ENCODE peak calls at places on chromosomes 3 and 15, in eight cellular contexts. M is pancreas, J is spleen, D is epithelial cell of esophagus, H is neural crest cell, B is Peyer's patch, C is progenitor cell of endocrine pancreas, U is PC-9. X is an unnamed sample.

GRCh38 chr3:119681279-119681678 is 4.1 kb upstream of the COX17 start:
- DNase-seq in D (peak), J (no peak), U (no peak), H (no peak), C (no peak), M (no peak), B (no peak), X (no peak)

GRCh38 chr3:48989796-48990635 is at the start of gene P4HTM:
- DNase-seq in U (peak), B (peak), M (peak), C (peak), D (peak), J (peak), H (peak), X (peak)

GRCh38 chr15:83322061-83322460 is 37.6 kb upstream of the BNC1 start:
- DNase-seq in C (no peak), U (no peak), B (no peak), H (no peak), M (no peak), J (no peak), D (peak), X (no peak)

GRCh38 chr3:127990051-127990450 is 62.2 kb upstream of the SEC61A1 start:
- DNase-seq in C (no peak), J (no peak), M (no peak), B (no peak), U (no peak), H (no peak), D (no peak), X (no peak)

GRCh38 chr15:25847066-25847465 is 16.1 kb downstream of the ATP10A start:
- DNase-seq in M (no peak), J (no peak), U (no peak), H (no peak), C (no peak), D (no peak), B (no peak), X (peak)

GRCh38 chr3:151085889-151086483 is 522 bp downstream of the MED12L start:
- DNase-seq in C (peak), U (no peak), D (no peak), M (peak), B (no peak), H (peak), J (peak), X (peak)

GRCh38 chr3:73653877-73654276 is 29.1 kb upstream of the PDZRN3 start:
- DNase-seq in D (no peak), H (no peak), B (no peak), C (no peak), M (no peak), U (no peak), J (no peak), X (no peak)

GRCh38 chr3:119145500-119146167 is at the start of gene TEX55:
- DNase-seq in M (no peak), H (no peak), D (peak), C (no peak), U (no peak), B (no peak), J (no peak), X (no peak)

GRCh38 chr3:116077557-116077956 is 367.7 kb downstream of the LSAMP start:
- DNase-seq in H (no peak), U (no peak), C (no peak), D (no peak), M (no peak), B (no peak), J (no peak), X (no peak)

GRCh38 chr15:99167640-99168039 is 62.8 kb downstream of the SYNM start:
- DNase-seq in M (no peak), B (no peak), C (no peak), J (no peak), D (no peak), U (no peak), H (no peak), X (no peak)

GRCh38 chr3:10577521-10577920 is 72.1 kb upstream of the ATP2B2 start:
- DNase-seq in B (no peak), J (no peak), D (no peak), H (no peak), M (no peak), U (no peak), C (no peak), X (no peak)

GRCh38 chr3:71102111-71103039 is 481.2 kb downstream of the FOXP1 start:
- DNase-seq in D (peak), C (no peak), H (no peak), U (no peak), B (no peak), M (no peak), J (no peak), X (no peak)

GRCh38 chr15:58433597-58434333 is 2.0 kb downstream of the LIPC start:
- DNase-seq in H (no peak), M (no peak), C (no peak), D (no peak), U (no peak), J (no peak), B (no peak), X (peak)

GRCh38 chr3:2099028-2099671 is 484 bp downstream of the CNTN4 start:
- DNase-seq in H (peak), J (no peak), C (peak), D (no peak), U (no peak), M (peak), B (no peak), X (peak)

GRCh38 chr3:39905788-39906187 is 96.4 kb downstream of the MYRIP start:
- DNase-seq in C (no peak), U (no peak), D (no peak), B (no peak), J (no peak), H (no peak), M (no peak), X (no peak)

GRCh38 chr15:63818191-63818590 is 15.6 kb downstream of the HERC1 start:
- DNase-seq in M (no peak), U (no peak), B (no peak), C (no peak), H (no peak), J (no peak), D (no peak), X (no peak)

GRCh38 chr3:65714138-65714537 is 324.6 kb downstream of the MAGI1 start:
- DNase-seq in M (no peak), H (no peak), J (no peak), B (no peak), C (no peak), U (no peak), D (no peak), X (no peak)

GRCh38 chr3:24199775-24200247 is 254.7 kb downstream of the NR1D2 start:
- DNase-seq in U (no peak), J (no peak), H (no peak), M (no peak), C (no peak), B (no peak), D (no peak), X (no peak)

GRCh38 chr3:51391566-51392300 is 648 bp downstream of the RBM15B start:
- DNase-seq in M (peak), C (peak), H (no peak), B (peak), D (peak), J (peak), U (peak), X (peak)

DNA sequence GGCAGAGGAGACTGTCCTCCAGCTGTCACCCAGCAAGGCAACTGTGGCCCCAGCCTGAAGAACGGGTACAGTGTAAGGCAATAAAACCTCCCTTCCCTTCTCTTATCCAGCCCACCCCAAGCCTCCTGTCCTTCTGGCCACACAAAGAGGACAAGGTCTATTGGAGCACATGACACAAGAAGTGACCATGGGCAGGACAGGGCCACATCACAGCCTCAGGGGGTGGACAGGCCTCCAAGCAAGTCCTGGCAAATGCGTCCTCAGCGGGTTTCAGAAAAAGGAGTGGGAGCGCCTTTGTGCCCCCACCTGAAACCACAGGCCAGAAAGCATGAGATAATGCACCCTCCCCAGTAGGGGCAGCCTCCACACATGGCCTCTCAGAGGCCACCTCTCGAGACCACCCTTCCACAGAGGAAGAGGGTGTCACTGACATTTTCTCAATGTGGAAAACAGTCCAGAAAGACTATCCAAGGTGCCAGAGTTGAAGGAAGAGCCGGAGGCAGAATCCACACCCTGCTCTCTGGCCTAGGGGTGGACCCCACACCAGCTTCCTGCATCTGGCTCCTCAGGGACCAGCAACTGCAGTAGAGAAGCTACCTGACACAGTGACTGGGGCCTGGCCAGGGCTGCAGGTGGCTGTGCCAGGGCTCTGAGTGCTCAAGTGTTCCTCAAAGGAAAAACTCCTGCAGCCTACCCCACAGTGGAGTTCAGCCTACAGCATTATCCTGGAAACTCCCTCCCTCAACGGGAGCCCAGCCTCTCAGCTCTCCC is 43.9 kb downstream of the CCDC12 start:
- DNase-seq in J (peak), U (no peak), C (no peak), H (no peak), M (peak), B (no peak), D (no peak), X (no peak)
- TF ChIP-seq CTCF in J (no peak), U (no peak), C (no peak), H (no peak), M (no peak), B (no peak), D (no peak), X (no peak)

DNA sequence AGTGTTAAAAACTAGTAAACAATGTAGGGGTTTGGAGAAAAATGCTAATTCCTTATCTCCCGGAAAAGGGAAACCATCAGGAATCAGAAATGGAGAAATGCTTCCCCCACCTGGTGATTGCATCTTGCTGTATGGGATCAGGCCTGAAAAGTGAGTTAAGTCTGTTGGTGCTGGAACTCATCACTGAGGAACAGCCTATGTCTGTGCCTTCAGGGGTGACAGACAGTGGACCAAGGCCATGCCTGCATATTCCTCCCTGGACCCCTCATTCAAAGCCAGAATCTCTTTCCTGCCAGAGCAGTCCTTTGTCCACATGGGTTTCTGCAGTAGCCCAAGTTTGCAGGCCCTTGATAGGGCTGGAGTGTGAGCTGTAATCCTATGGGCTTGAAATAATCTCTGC is 160.8 kb upstream of the CTDSPL start:
- DNase-seq in M (no peak), D (peak), B (no peak), U (no peak), J (no peak), H (no peak), C (no peak), X (no peak)
- TF ChIP-seq CTCF in M (peak), D (peak), B (peak), U (no peak), J (peak), H (no peak), C (no peak), X (no peak)

GRCh38 chr15:96585634-96586386 is 255.3 kb downstream of the NR2F2 start:
- DNase-seq in D (peak), C (no peak), H (no peak), U (no peak), B (no peak), J (no peak), M (no peak), X (no peak)
- TF ChIP-seq CTCF in D (peak), C (no peak), H (peak), U (peak), B (peak), J (no peak), M (no peak), X (no peak)

GRCh38 chr3:168416446-168416845 is 320.7 kb upstream of the GOLIM4 start:
- DNase-seq in C (no peak), J (no peak), U (no peak), H (no peak), D (no peak), M (no peak), B (no peak), X (no peak)
- TF ChIP-seq CTCF in C (no peak), J (no peak), U (no peak), H (no peak), D (no peak), M (no peak), B (no peak), X (no peak)

GRCh38 chr3:25834346-25834745 is 44.5 kb downstream of the OXSM start:
- DNase-seq in D (no peak), H (no peak), B (no peak), J (no peak), M (no peak), C (no peak), U (no peak), X (no peak)
- TF ChIP-seq CTCF in D (no peak), H (no peak), B (no peak), J (no peak), M (no peak), C (no peak), U (no peak), X (no peak)

DNA sequence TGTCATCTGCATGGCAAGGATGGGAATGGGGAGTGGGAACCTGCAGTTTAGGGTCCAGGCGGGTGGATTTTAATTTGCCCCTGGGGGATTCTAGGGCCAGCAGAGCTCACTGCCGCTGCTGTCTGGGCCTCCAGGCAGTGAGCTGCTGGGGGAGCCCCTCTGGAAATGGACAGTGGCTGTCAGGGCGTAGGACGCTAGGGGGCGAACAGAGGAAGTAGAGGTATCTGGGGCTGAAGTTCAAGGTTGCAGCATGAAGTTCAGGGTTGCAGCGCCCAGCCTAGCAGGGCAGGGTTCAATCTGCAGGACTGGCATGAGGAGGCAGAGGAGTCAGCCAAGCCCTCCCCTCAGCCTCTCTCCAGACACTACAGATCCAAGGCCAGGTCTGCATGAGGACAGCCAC is 49.5 kb downstream of the APBA2 start:
- DNase-seq in U (no peak), C (no peak), H (peak), J (peak), M (no peak), D (no peak), B (peak), X (peak)
- TF ChIP-seq CTCF in U (no peak), C (peak), H (peak), J (peak), M (no peak), D (peak), B (peak), X (peak)

GRCh38 chr3:17162116-17162515 is 277.4 kb downstream of the PLCL2 start:
- DNase-seq in U (no peak), C (no peak), M (no peak), B (no peak), H (no peak), D (no peak), J (no peak), X (no peak)

GRCh38 chr3:17160597-17160996 is 275.8 kb downstream of the PLCL2 start:
- DNase-seq in C (no peak), J (no peak), H (no peak), U (no peak), M (no peak), B (no peak), D (no peak), X (no peak)

DNA sequence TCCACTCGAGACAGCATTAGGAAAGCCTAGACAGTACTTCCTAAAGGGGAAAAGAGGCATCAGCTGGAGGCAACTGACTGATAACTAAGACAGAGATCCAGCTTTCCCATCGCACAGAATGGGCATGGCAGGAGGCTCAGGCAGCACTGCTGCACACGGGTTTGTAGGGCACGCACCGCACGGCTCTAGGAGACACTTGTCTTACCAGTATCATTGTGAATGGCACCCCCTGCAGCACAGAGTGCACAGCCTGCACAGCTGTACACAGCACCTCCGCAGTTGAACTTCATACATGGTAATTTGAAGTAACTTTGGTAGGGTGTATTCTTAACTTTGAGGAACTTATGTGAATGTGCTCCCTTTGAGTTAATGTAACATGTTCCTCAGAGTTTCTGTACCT is 281.6 kb downstream of the PLCL2 start:
- DNase-seq in D (no peak), C (no peak), M (no peak), H (no peak), B (no peak), U (no peak), J (no peak), X (peak)
- TF ChIP-seq CTCF in D (no peak), C (no peak), M (no peak), H (no peak), B (no peak), U (no peak), J (no peak), X (no peak)

GRCh38 chr15:64841258-64842098 is at the start of gene PLEKHO2:
- DNase-seq in U (peak), D (peak), H (peak), M (peak), C (peak), B (peak), J (peak), X (peak)

GRCh38 chr15:64837502-64837901 is 4.2 kb upstream of the PLEKHO2 start:
- DNase-seq in B (no peak), C (no peak), D (no peak), H (no peak), J (no peak), M (no peak), U (no peak), X (no peak)

GRCh38 chr15:64833690-64834089 is 8.0 kb upstream of the PLEKHO2 start:
- DNase-seq in B (no peak), U (no peak), M (no peak), J (no peak), H (no peak), C (no peak), D (no peak), X (no peak)

GRCh38 chr15:64836023-64836536 is 5.6 kb upstream of the PLEKHO2 start:
- DNase-seq in C (no peak), D (no peak), H (no peak), B (no peak), J (no peak), M (no peak), U (no peak), X (no peak)
- TF ChIP-seq CTCF in C (no peak), D (no peak), H (peak), B (no peak), J (peak), M (no peak), U (no peak), X (peak)

GRCh38 chr3:74897006-74897405 is 282.5 kb upstream of the CNTN3 start:
- DNase-seq in D (no peak), M (no peak), C (no peak), U (no peak), H (no peak), B (no peak), J (no peak), X (no peak)
- TF ChIP-seq CTCF in D (peak), M (no peak), C (peak), U (peak), H (peak), B (no peak), J (no peak), X (peak)

GRCh38 chr3:12484198-12484982 is at the start of gene TSEN2:
- DNase-seq in U (peak), B (peak), M (peak), C (peak), J (peak), D (peak), H (peak), X (peak)
- TF ChIP-seq CTCF in U (no peak), B (peak), M (no peak), C (no peak), J (peak), D (peak), H (no peak), X (no peak)